ENCODE peak calls at places on chromosomes 4 and X, in eight cellular contexts. S is activated T-helper 9 cell treated with anti-CD3 and anti-CD28 coated beads, Interleukin-2, amount 50 U/mL, for 16 hours; O is pancreas; A is ecto neural progenitor cell; U is colonic mucosa; J is NCI-H2029; T is suprapubic skin; N is NCI-H1105 treated with DMSO at 0.1 percent for 48 hours. P is an unnamed sample.

GRCh38 chr4:11529625-11530201 is 101.0 kb upstream of the HS3ST1 start:
- DNase-seq in U (no peak), T (no peak), O (no peak), A (no peak), N (no peak), S (no peak), J (peak), P (no peak)

GRCh38 chr4:140149851-140150635 is 3.9 kb downstream of the MAML3 start:
- DNase-seq in T (peak), A (peak), O (peak), J (peak), S (peak), U (peak), N (peak), P (peak)

GRCh38 chrX:63718010-63718694 is 66.9 kb downstream of the ARHGEF9 start:
- DNase-seq in T (no peak), J (no peak), U (no peak), N (no peak), O (no peak), A (no peak), S (no peak), P (no peak)

GRCh38 chr4:56619160-56619559 is 61.9 kb downstream of the HOPX start:
- DNase-seq in O (no peak), U (no peak), N (no peak), T (no peak), S (no peak), J (no peak), A (no peak), P (no peak)

GRCh38 chrX:130296743-130297142 is 28.0 kb upstream of the ZNF280C start:
- DNase-seq in U (no peak), S (no peak), O (no peak), T (no peak), J (no peak), A (no peak), N (no peak), P (no peak)

GRCh38 chr4:123776267-123776666 is 379.7 kb downstream of the SPRY1 start:
- DNase-seq in N (no peak), T (no peak), S (no peak), U (no peak), J (no peak), O (no peak), A (no peak), P (no peak)

GRCh38 chr4:163681208-163681821 is 186.8 kb downstream of the TMA16 start:
- DNase-seq in O (peak), J (peak), A (no peak), S (no peak), U (peak), T (no peak), N (peak), P (no peak)

GRCh38 chr4:17995165-17995564 is 26.4 kb downstream of the LCORL start:
- DNase-seq in N (no peak), O (no peak), S (no peak), J (no peak), U (no peak), A (no peak), T (no peak), P (no peak)

GRCh38 chrX:77223046-77223445 is 224.1 kb upstream of the FGF16 start:
- DNase-seq in S (no peak), A (no peak), O (no peak), N (no peak), U (no peak), T (no peak), J (no peak), P (no peak)

GRCh38 chrX:154010330-154011087 is 9.2 kb downstream of the IRAK1 start:
- DNase-seq in U (no peak), S (no peak), N (no peak), O (peak), T (no peak), A (no peak), J (no peak), P (no peak)

GRCh38 chr4:164779811-164780216 is 25.9 kb downstream of the SMIM31 start:
- DNase-seq in J (no peak), O (peak), N (peak), T (no peak), A (peak), U (peak), S (no peak), P (no peak)

GRCh38 chr4:158008551-158009218 is 164.1 kb downstream of the GASK1B start:
- DNase-seq in N (no peak), A (no peak), U (no peak), J (no peak), T (no peak), S (no peak), O (no peak), P (no peak)

GRCh38 chr4:86181585-86181984 is 178.3 kb downstream of the MAPK10 start:
- DNase-seq in A (no peak), U (no peak), J (no peak), T (no peak), S (no peak), O (no peak), N (no peak), P (no peak)

GRCh38 chr4:182074842-182075241 is 168.4 kb upstream of the TENM3 start:
- DNase-seq in T (no peak), N (no peak), A (no peak), J (no peak), S (no peak), U (no peak), O (no peak), P (no peak)

GRCh38 chr4:158290912-158291311 is 80.6 kb downstream of the TMEM144 start:
- DNase-seq in A (no peak), J (no peak), U (no peak), O (no peak), T (no peak), N (no peak), S (no peak), P (no peak)

GRCh38 chr4:182216005-182216404 is 27.2 kb upstream of the TENM3 start:
- DNase-seq in T (no peak), U (no peak), O (no peak), S (no peak), A (no peak), J (no peak), N (no peak), P (no peak)

GRCh38 chr4:21879187-21879586 is 69.4 kb downstream of the KCNIP4 start:
- DNase-seq in S (no peak), U (no peak), N (no peak), T (no peak), O (no peak), J (no peak), A (peak), P (no peak)

GRCh38 chrX:72735561-72735960 is 21.5 kb upstream of the PHKA1 start:
- DNase-seq in O (no peak), A (no peak), J (no peak), S (no peak), N (no peak), U (no peak), T (no peak), P (no peak)

GRCh38 chr4:28636971-28637370 is 1776.3 kb downstream of the STIM2 start:
- DNase-seq in N (no peak), O (no peak), U (no peak), A (no peak), J (no peak), T (no peak), S (no peak), P (no peak)

GRCh38 chr4:37244583-37245390 is at the start of gene NWD2:
- DNase-seq in O (no peak), U (peak), J (no peak), A (peak), T (no peak), S (no peak), N (no peak), P (no peak)

GRCh38 chrX:22047470-22047869 is 15.3 kb downstream of the PHEX start:
- DNase-seq in N (no peak), J (no peak), S (no peak), U (no peak), A (no peak), T (no peak), O (no peak), P (no peak)

GRCh38 chrX:73922856-73923429 is 359.9 kb downstream of the CHIC1 start:
- DNase-seq in A (no peak), T (no peak), S (no peak), O (no peak), N (peak), J (no peak), U (no peak), P (no peak)

GRCh38 chrX:74506310-74507115 is 85.2 kb downstream of the SLC16A2 start:
- DNase-seq in N (no peak), J (no peak), O (no peak), T (no peak), A (no peak), S (no peak), U (no peak), P (no peak)

GRCh38 chrX:109472939-109473713 is 8.8 kb downstream of the GUCY2F start:
- DNase-seq in T (no peak), J (no peak), O (no peak), U (no peak), A (peak), S (no peak), N (no peak), P (no peak)

GRCh38 chr4:56990109-56990508 is 11.4 kb downstream of the POLR2B start:
- DNase-seq in U (no peak), O (no peak), N (no peak), T (no peak), S (no peak), J (no peak), A (no peak), P (no peak)

GRCh38 chrX:65647801-65648200 is 19.7 kb upstream of the MSN start:
- DNase-seq in A (no peak), T (no peak), U (no peak), N (no peak), J (no peak), O (no peak), S (no peak), P (no peak)

GRCh38 chrX:120672389-120672788 is 42.5 kb upstream of the C1GALT1C1 start:
- DNase-seq in U (no peak), N (no peak), O (no peak), J (no peak), A (no peak), T (no peak), S (no peak), P (peak)

GRCh38 chr4:52312722-52313121 is 261.6 kb downstream of the SPATA18 start:
- DNase-seq in A (no peak), O (no peak), S (no peak), U (no peak), J (no peak), T (no peak), N (no peak), P (no peak)

GRCh38 chr4:59553063-59553738 is 1646.9 kb upstream of the ADGRL3 start:
- DNase-seq in O (no peak), T (no peak), N (no peak), U (no peak), J (peak), A (no peak), S (no peak), P (no peak)

GRCh38 chrX:133783273-133783672 is 202.1 kb downstream of the GPC3 start:
- DNase-seq in S (no peak), A (no peak), O (no peak), J (no peak), T (no peak), N (no peak), U (no peak), P (no peak)

GRCh38 chr4:188714907-188715306 is 575.7 kb downstream of the TRIML1 start:
- DNase-seq in N (no peak), S (no peak), O (no peak), J (no peak), U (no peak), A (no peak), T (no peak), P (no peak)

GRCh38 chrX:50905334-50905733 is 5.2 kb upstream of the BMP15 start:
- DNase-seq in O (no peak), U (peak), J (peak), N (no peak), T (no peak), S (no peak), A (no peak), P (no peak)

GRCh38 chrX:151902813-151903591 is 9.7 kb upstream of the MAGEA4 start:
- DNase-seq in U (peak), O (no peak), T (no peak), J (no peak), S (no peak), A (no peak), N (no peak), P (peak)

GRCh38 chrX:3191821-3192220 is 150.6 kb downstream of the ARSF start:
- DNase-seq in T (no peak), N (no peak), S (no peak), J (no peak), U (no peak), A (no peak), O (no peak), P (no peak)

GRCh38 chrX:25191403-25191802 is 175.6 kb upstream of the ARX start:
- DNase-seq in T (no peak), S (no peak), A (no peak), N (no peak), J (no peak), O (no peak), U (no peak), P (no peak)

GRCh38 chr4:3689006-3689405 is 77.2 kb upstream of the ADRA2C start:
- DNase-seq in T (peak), U (no peak), N (no peak), O (no peak), A (no peak), S (no peak), J (no peak), P (no peak)